ENCODE peak calls at places on chromosomes 13 and 19, in four cellular contexts. D is IMR-90, H is A549, J is GM12878. O is an unnamed sample.

GRCh38 chr13:59991395-59991794 is 172.3 kb downstream of the DIAPH3 start:
- DNase-seq in D (no peak), J (no peak), H (no peak), O (no peak)

GRCh38 chr13:23509781-23510543 is 60.2 kb upstream of the TNFRSF19 start:
- DNase-seq in D (peak; percentile 94), H (no peak), J (no peak), O (no peak)

GRCh38 chr13:40317980-40318327 is 348.5 kb downstream of the FOXO1 start:
- DNase-seq in D (no peak), J (no peak), H (no peak), O (no peak)

GRCh38 chr19:46821512-46822359 is 28.9 kb downstream of the AP2S1 start:
- DNase-seq in H (no peak), D (no peak), J (no peak), O (no peak)

GRCh38 chr13:75458696-75459422 is 23.1 kb downstream of the TBC1D4 start:
- DNase-seq in J (peak; percentile 49), D (no peak), H (no peak), O (no peak)

GRCh38 chr13:33353210-33353609 is 67.7 kb upstream of the STARD13 start:
- DNase-seq in H (no peak), J (peak; percentile 11), D (no peak), O (no peak)

GRCh38 chr13:50991624-50992610 is 82.3 kb downstream of the RNASEH2B start:
- DNase-seq in D (no peak), J (peak; percentile 23), H (no peak), O (no peak)

GRCh38 chr19:11425719-11426457 is 6.8 kb upstream of the RGL3 start:
- DNase-seq in J (no peak), D (no peak), H (no peak), O (peak; percentile 69)

GRCh38 chr13:35552172-35552844 is 75.8 kb upstream of the MAB21L1 start:
- DNase-seq in H (no peak), D (peak; percentile 34), J (no peak), O (no peak)

GRCh38 chr19:12065100-12065538 is 588 bp downstream of the ZNF844 start:
- DNase-seq in J (no peak), D (peak; percentile 38), H (no peak), O (no peak)

GRCh38 chr13:23979361-23980159 is 82.3 kb upstream of the C1QTNF9B start:
- DNase-seq in J (no peak), D (peak; percentile 82), H (peak; percentile 4), O (no peak)

GRCh38 chr19:1244693-1245451 is 3.3 kb downstream of the ATP5F1D start:
- DNase-seq in H (no peak), D (no peak), J (no peak), O (no peak)

GRCh38 chr13:94595006-94595942 is 678 bp downstream of the TGDS start:
- DNase-seq in J (no peak), D (peak; percentile 30), H (no peak), O (peak; percentile 14)

GRCh38 chr19:23002690-23003422 is at the start of gene ZNF728:
- DNase-seq in H (no peak), D (no peak), J (no peak), O (peak; percentile 20)

GRCh38 chr19:47540748-47541147 is 25.9 kb upstream of the NAPA start:
- DNase-seq in H (peak; percentile 46), J (no peak), D (peak; percentile 51), O (peak; percentile 41)

GRCh38 chr13:37869506-37869755 is 141 bp downstream of the TRPC4 start:
- DNase-seq in J (no peak), H (no peak), D (no peak), O (no peak)

GRCh38 chr13:28494861-28495585 is at the start of gene FLT1:
- DNase-seq in H (no peak), D (peak; percentile 38), J (no peak), O (peak; percentile 13)

GRCh38 chr13:42392180-42392579 is 120.2 kb downstream of the AKAP11 start:
- DNase-seq in J (no peak), D (no peak), H (no peak), O (no peak)

GRCh38 chr13:48184260-48184659 is 48.7 kb upstream of the ITM2B start:
- DNase-seq in H (no peak), J (no peak), D (no peak), O (no peak)

GRCh38 chr19:10421981-10422461 is 1.7 kb downstream of the PDE4A start:
- DNase-seq in H (no peak), D (no peak), J (no peak), O (peak; percentile 43)

GRCh38 chr13:49315756-49316481 is 68.2 kb downstream of the CDADC1 start:
- DNase-seq in J (no peak), D (peak; percentile 10), H (no peak), O (no peak)

GRCh38 chr13:80157261-80157942 is 183.5 kb downstream of the SPRY2 start:
- DNase-seq in J (no peak), H (no peak), D (peak; percentile 35), O (no peak)

GRCh38 chr19:5261151-5261890 is 79.3 kb downstream of the PTPRS start:
- DNase-seq in H (no peak), D (no peak), J (no peak), O (no peak)

GRCh38 chr19:29873024-29873800 is 61.4 kb downstream of the CCNE1 start:
- DNase-seq in H (peak; percentile 68), J (no peak), D (no peak), O (peak; percentile 83)

GRCh38 chr13:21619633-21620220 is 15.8 kb upstream of the MICU2 start:
- DNase-seq in D (peak; percentile 17), H (no peak), J (no peak), O (no peak)

GRCh38 chr13:36130168-36130541 is 1.0 kb downstream of the DCLK1 start:
- DNase-seq in J (no peak), H (no peak), D (no peak), O (no peak)

GRCh38 chr13:102769679-102770078 is 3.9 kb downstream of the TEX30 start:
- DNase-seq in H (no peak), D (peak; percentile 14), J (no peak), O (no peak)
- TF ChIP-seq ELK1 in H (no peak), D (no peak), J (no peak), O (no peak)

GRCh38 chr19:42511340-42511739 is 16.9 kb downstream of the CEACAM1 start:
- DNase-seq in J (no peak), D (no peak), H (no peak), O (no peak)

GRCh38 chr19:42512130-42512636 is 16.1 kb downstream of the CEACAM1 start:
- DNase-seq in H (no peak), J (no peak), D (no peak), O (no peak)

GRCh38 chr19:42514449-42514848 is 13.8 kb downstream of the CEACAM1 start:
- DNase-seq in D (no peak), J (no peak), H (no peak), O (no peak)

GRCh38 chr19:42515241-42515832 is 12.9 kb downstream of the CEACAM1 start:
- DNase-seq in D (no peak), H (no peak), J (no peak), O (no peak)

GRCh38 chr19:42512743-42513304 is 15.5 kb downstream of the CEACAM1 start:
- DNase-seq in D (no peak), J (peak; percentile 71), H (no peak), O (no peak)
- TF ChIP-seq ELK1 in D (no peak), J (no peak), H (no peak), O (no peak)

DNA sequence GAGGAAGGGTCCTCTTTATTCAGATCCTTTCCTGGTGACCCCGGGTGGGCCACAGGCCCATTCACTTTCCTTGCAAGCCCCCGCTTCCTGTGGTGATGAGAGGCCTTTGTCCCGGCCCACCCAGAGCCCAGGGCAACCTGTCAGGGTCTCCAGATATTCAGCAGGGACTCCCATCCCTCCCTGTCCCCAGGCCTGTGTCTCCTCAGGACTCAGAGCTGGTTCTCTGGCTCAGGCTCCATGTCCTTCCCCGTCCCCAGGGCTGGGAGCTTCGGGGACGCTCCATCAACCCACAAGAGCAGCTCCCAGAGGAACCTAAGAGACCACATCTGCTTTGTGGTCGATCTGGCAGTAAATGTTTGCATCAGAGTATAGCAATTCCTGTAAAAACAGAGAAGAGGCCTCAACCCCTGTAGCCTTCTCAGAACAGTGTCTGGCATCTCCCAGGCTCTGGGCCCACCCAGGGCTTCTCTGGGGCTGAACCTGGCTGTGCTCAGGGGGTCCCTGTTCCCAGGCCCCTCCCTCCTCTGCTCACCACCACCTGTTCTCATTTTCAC is 7.8 kb downstream of the CEACAM4 start:
- DNase-seq in H (no peak), D (no peak), J (no peak), O (no peak)
- TF ChIP-seq ELK1 in H (no peak), D (no peak), J (no peak), O (no peak)

DNA sequence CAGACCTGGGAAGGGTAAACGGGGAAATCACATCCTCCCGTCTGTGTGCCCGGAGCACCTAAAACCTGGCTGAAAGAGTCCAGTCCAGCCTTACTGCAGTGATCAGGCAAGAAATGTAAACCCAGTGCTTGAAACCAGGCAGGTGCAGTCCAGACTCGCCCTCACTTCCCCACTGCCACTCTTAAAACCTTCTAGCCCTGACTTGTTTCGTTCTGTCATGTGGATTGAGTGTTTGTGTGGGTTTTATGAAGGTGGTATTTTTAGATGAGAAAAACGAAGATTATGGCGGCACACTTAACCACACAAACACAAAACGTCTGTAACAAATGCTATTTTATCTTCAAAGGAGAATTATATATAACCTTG is 836 bp upstream of the CKAP2 start:
- DNase-seq in J (peak; percentile 69), D (peak; percentile 8), H (peak; percentile 4), O (no peak)
- TF ChIP-seq ELK1 in J (no peak), D (no peak), H (no peak), O (no peak)